ENCODE peak calls at places on chromosomes 11 and 22, in four cellular contexts. One of them, this sample, is unnamed.

GRCh38 chr11:48049036-48049435 is 68.7 kb downstream of the PTPRJ start:
- DNase-seq in ACHN: no peak
- DNase-seq in IMR-90: no peak
- DNase-seq in hypothalamus: no peak
- DNase-seq in this sample: no peak

GRCh38 chr11:61071208-61071681 is 31.0 kb upstream of the CD5 start:
- DNase-seq in ACHN: no peak
- DNase-seq in hypothalamus: no peak
- DNase-seq in IMR-90: no peak
- DNase-seq in this sample: no peak

GRCh38 chr11:17734418-17734911 is at the start of gene KCNC1:
- DNase-seq in hypothalamus: peak
- DNase-seq in ACHN: peak
- DNase-seq in IMR-90: peak
- DNase-seq in this sample: peak

GRCh38 chr11:132310390-132311375 is 940.3 kb downstream of the NTM start:
- DNase-seq in IMR-90: no peak
- DNase-seq in ACHN: no peak
- DNase-seq in hypothalamus: no peak
- DNase-seq in this sample: peak

GRCh38 chr11:132217856-132218255 is 847.4 kb downstream of the NTM start:
- DNase-seq in hypothalamus: no peak
- DNase-seq in IMR-90: no peak
- DNase-seq in ACHN: no peak
- DNase-seq in this sample: no peak

GRCh38 chr11:66688561-66689534 is 11.2 kb upstream of the RBM4B start:
- DNase-seq in ACHN: no peak
- DNase-seq in hypothalamus: no peak
- DNase-seq in IMR-90: no peak
- DNase-seq in this sample: peak

GRCh38 chr22:24060375-24060788 is 49.3 kb downstream of the CABIN1 start:
- DNase-seq in IMR-90: peak
- DNase-seq in ACHN: peak
- DNase-seq in hypothalamus: no peak
- DNase-seq in this sample: peak

GRCh38 chr22:38973289-38974169 is 8.6 kb upstream of the APOBEC3B start:
- DNase-seq in ACHN: peak
- DNase-seq in hypothalamus: no peak
- DNase-seq in IMR-90: peak
- DNase-seq in this sample: peak

GRCh38 chr11:68396526-68396925 is 64.0 kb upstream of the PPP6R3 start:
- DNase-seq in ACHN: no peak
- DNase-seq in IMR-90: no peak
- DNase-seq in hypothalamus: no peak
- DNase-seq in this sample: no peak

GRCh38 chr22:46241397-46242007 is 8.6 kb downstream of the CDPF1 start:
- DNase-seq in IMR-90: no peak
- DNase-seq in hypothalamus: no peak
- DNase-seq in ACHN: no peak
- DNase-seq in this sample: no peak

GRCh38 chr11:128934351-128934750 is 8.3 kb downstream of the TP53AIP1 start:
- DNase-seq in hypothalamus: no peak
- DNase-seq in IMR-90: no peak
- DNase-seq in ACHN: no peak
- DNase-seq in this sample: no peak

GRCh38 chr22:36757608-36758220 is 18.2 kb downstream of the IFT27 start:
- DNase-seq in IMR-90: peak
- DNase-seq in hypothalamus: peak
- DNase-seq in ACHN: peak
- DNase-seq in this sample: peak

GRCh38 chr11:26710489-26710888 is 11.4 kb downstream of the SLC5A12 start:
- DNase-seq in ACHN: no peak
- DNase-seq in IMR-90: no peak
- DNase-seq in hypothalamus: no peak
- DNase-seq in this sample: no peak

GRCh38 chr11:66056541-66056940 is 4.4 kb downstream of the SF3B2 start:
- DNase-seq in hypothalamus: no peak
- DNase-seq in ACHN: no peak
- DNase-seq in IMR-90: no peak
- DNase-seq in this sample: no peak

GRCh38 chr11:95512177-95512576 is 277.4 kb downstream of the FAM76B start:
- DNase-seq in IMR-90: peak
- DNase-seq in ACHN: no peak
- DNase-seq in hypothalamus: no peak
- DNase-seq in this sample: peak

GRCh38 chr11:128803440-128803839 is 63.7 kb downstream of the KCNJ1 start:
- DNase-seq in ACHN: no peak
- DNase-seq in IMR-90: no peak
- DNase-seq in hypothalamus: no peak
- DNase-seq in this sample: no peak

GRCh38 chr22:19637405-19638281 is 76.7 kb upstream of the SEPTIN5 start:
- DNase-seq in IMR-90: no peak
- DNase-seq in hypothalamus: no peak
- DNase-seq in ACHN: no peak
- DNase-seq in this sample: no peak

GRCh38 chr22:37194750-37195149 is 6.7 kb upstream of the C1QTNF6 start:
- DNase-seq in hypothalamus: no peak
- DNase-seq in IMR-90: no peak
- DNase-seq in ACHN: no peak
- DNase-seq in this sample: no peak

GRCh38 chr11:83156996-83157754 is at the start of gene PCF11:
- DNase-seq in ACHN: no peak
- DNase-seq in hypothalamus: no peak
- DNase-seq in IMR-90: no peak
- DNase-seq in this sample: no peak

GRCh38 chr11:17859552-17859951 is 125.0 kb downstream of the KCNC1 start:
- DNase-seq in hypothalamus: no peak
- DNase-seq in ACHN: no peak
- DNase-seq in IMR-90: no peak
- DNase-seq in this sample: peak

GRCh38 chr11:5611627-5612026 is 13.2 kb upstream of the TRIM34 start:
- DNase-seq in hypothalamus: no peak
- DNase-seq in IMR-90: no peak
- DNase-seq in ACHN: no peak
- DNase-seq in this sample: no peak

GRCh38 chr11:93329936-93330445 is 551 bp upstream of the DEUP1 start:
- DNase-seq in IMR-90: no peak
- DNase-seq in ACHN: no peak
- DNase-seq in hypothalamus: peak
- DNase-seq in this sample: peak

GRCh38 chr11:86702387-86702983 is 30.1 kb upstream of the ME3 start:
- DNase-seq in hypothalamus: no peak
- DNase-seq in IMR-90: no peak
- DNase-seq in ACHN: no peak
- DNase-seq in this sample: no peak

GRCh38 chr11:82225930-82226329 is 507.7 kb downstream of the FAM181B start:
- DNase-seq in ACHN: no peak
- DNase-seq in hypothalamus: no peak
- DNase-seq in IMR-90: no peak
- DNase-seq in this sample: no peak

GRCh38 chr22:35315855-35316745 is 16.4 kb downstream of the TOM1 start:
- DNase-seq in ACHN: no peak
- DNase-seq in IMR-90: no peak
- DNase-seq in hypothalamus: no peak
- DNase-seq in this sample: no peak

GRCh38 chr11:120334894-120335462 is 1.2 kb upstream of the ARHGEF12 start:
- DNase-seq in IMR-90: peak
- DNase-seq in ACHN: peak
- DNase-seq in hypothalamus: peak
- DNase-seq in this sample: peak

This sample was measured in GM23248.